ENCODE peak calls at places on chromosome X, in six cellular contexts. One of them, this sample, is unnamed.

GRCh38 chrX:26613951-26614350 is 398.0 kb downstream of the MAGEB5 start:
- DNase-seq in coronary artery: no peak
- DNase-seq in psoas muscle: no peak
- DNase-seq in heart right ventricle: no peak
- DNase-seq in choroid plexus epithelial cell: peak
- DNase-seq in lower lobe of right lung: no peak
- DNase-seq in this sample: no peak

GRCh38 chrX:153878969-153879653 is 6.9 kb downstream of the L1CAM start:
- DNase-seq in coronary artery: no peak
- DNase-seq in psoas muscle: no peak
- DNase-seq in heart right ventricle: no peak
- DNase-seq in choroid plexus epithelial cell: peak
- DNase-seq in lower lobe of right lung: no peak
- DNase-seq in this sample: no peak

GRCh38 chrX:1093586-1094538 is 118.6 kb downstream of the CRLF2 start:
- DNase-seq in coronary artery: no peak
- DNase-seq in psoas muscle: no peak
- DNase-seq in heart right ventricle: no peak
- DNase-seq in choroid plexus epithelial cell: no peak
- DNase-seq in lower lobe of right lung: no peak
- DNase-seq in this sample: no peak

GRCh38 chrX:95058815-95059214 is 1384.8 kb downstream of the FAM133A start:
- DNase-seq in coronary artery: no peak
- DNase-seq in psoas muscle: no peak
- DNase-seq in heart right ventricle: no peak
- DNase-seq in choroid plexus epithelial cell: peak
- DNase-seq in lower lobe of right lung: no peak
- DNase-seq in this sample: no peak

GRCh38 chrX:150326843-150327242 is 36.3 kb upstream of the MAMLD1 start:
- DNase-seq in coronary artery: no peak
- DNase-seq in psoas muscle: no peak
- DNase-seq in heart right ventricle: no peak
- DNase-seq in choroid plexus epithelial cell: no peak
- DNase-seq in lower lobe of right lung: no peak
- DNase-seq in this sample: no peak

GRCh38 chrX:67613366-67613765 is 69.5 kb downstream of the AR start:
- DNase-seq in coronary artery: no peak
- DNase-seq in psoas muscle: no peak
- DNase-seq in heart right ventricle: no peak
- DNase-seq in choroid plexus epithelial cell: peak
- DNase-seq in lower lobe of right lung: no peak
- DNase-seq in this sample: no peak

GRCh38 chrX:3184176-3184930 is 143.1 kb downstream of the ARSF start:
- DNase-seq in coronary artery: no peak
- DNase-seq in psoas muscle: no peak
- DNase-seq in heart right ventricle: no peak
- DNase-seq in choroid plexus epithelial cell: peak
- DNase-seq in lower lobe of right lung: no peak
- DNase-seq in this sample: no peak

GRCh38 chrX:15468036-15468435 is 25.1 kb downstream of the PIR start:
- DNase-seq in coronary artery: no peak
- DNase-seq in psoas muscle: peak
- DNase-seq in heart right ventricle: no peak
- DNase-seq in choroid plexus epithelial cell: peak
- DNase-seq in lower lobe of right lung: no peak
- DNase-seq in this sample: peak

GRCh38 chrX:1029494-1029893 is 183.0 kb downstream of the CRLF2 start:
- DNase-seq in coronary artery: no peak
- DNase-seq in psoas muscle: no peak
- DNase-seq in heart right ventricle: no peak
- DNase-seq in choroid plexus epithelial cell: no peak
- DNase-seq in lower lobe of right lung: no peak
- DNase-seq in this sample: no peak

GRCh38 chrX:53084863-53085262 is 2.7 kb downstream of the TSPYL2 start:
- DNase-seq in coronary artery: no peak
- DNase-seq in psoas muscle: no peak
- DNase-seq in heart right ventricle: no peak
- DNase-seq in choroid plexus epithelial cell: no peak
- DNase-seq in lower lobe of right lung: no peak
- DNase-seq in this sample: no peak

GRCh38 chrX:13647709-13648212 is 5.2 kb upstream of the TCEANC start:
- DNase-seq in coronary artery: no peak
- DNase-seq in psoas muscle: peak
- DNase-seq in heart right ventricle: peak
- DNase-seq in choroid plexus epithelial cell: peak
- DNase-seq in lower lobe of right lung: peak
- DNase-seq in this sample: no peak

GRCh38 chrX:105695451-105695850 is 126.9 kb upstream of the NRK start:
- DNase-seq in coronary artery: no peak
- DNase-seq in psoas muscle: no peak
- DNase-seq in heart right ventricle: no peak
- DNase-seq in choroid plexus epithelial cell: peak
- DNase-seq in lower lobe of right lung: no peak
- DNase-seq in this sample: no peak

GRCh38 chrX:136652822-136653723 is 5.1 kb downstream of the CD40LG start:
- DNase-seq in coronary artery: no peak
- DNase-seq in psoas muscle: peak
- DNase-seq in heart right ventricle: no peak
- DNase-seq in choroid plexus epithelial cell: peak
- DNase-seq in lower lobe of right lung: no peak
- DNase-seq in this sample: peak

GRCh38 chrX:67544281-67544680 is 460 bp downstream of the AR start:
- DNase-seq in coronary artery: peak
- DNase-seq in psoas muscle: peak
- DNase-seq in heart right ventricle: peak
- DNase-seq in choroid plexus epithelial cell: no peak
- DNase-seq in lower lobe of right lung: peak
- DNase-seq in this sample: no peak

GRCh38 chrX:130080791-130081367 is 29.4 kb downstream of the ELF4 start:
- DNase-seq in coronary artery: no peak
- DNase-seq in psoas muscle: no peak
- DNase-seq in heart right ventricle: no peak
- DNase-seq in choroid plexus epithelial cell: no peak
- DNase-seq in lower lobe of right lung: no peak
- DNase-seq in this sample: no peak

DNA sequence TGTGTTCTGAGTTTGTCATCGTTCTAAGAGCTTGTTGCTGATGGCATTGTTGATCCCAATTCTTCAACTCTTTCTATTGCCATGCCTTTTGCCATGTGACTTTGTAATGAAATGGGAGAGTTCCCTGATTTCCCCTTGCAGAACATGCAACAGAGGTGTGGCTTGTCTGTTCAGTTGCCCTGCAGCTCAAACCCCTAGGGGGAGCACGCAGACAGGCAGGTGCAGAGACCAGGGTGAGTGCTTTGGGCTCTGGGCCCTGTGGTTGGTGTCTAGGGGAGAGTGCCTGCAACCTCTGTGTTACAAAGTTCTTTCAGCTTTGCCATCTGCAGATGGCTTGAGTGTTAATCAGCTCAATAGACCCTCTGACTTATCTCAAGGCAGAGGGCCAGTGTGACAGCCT is 332.7 kb downstream of the MID1IP1 start:
- DNase-seq in coronary artery: no peak
- DNase-seq in psoas muscle: no peak
- DNase-seq in heart right ventricle: no peak
- DNase-seq in choroid plexus epithelial cell: no peak
- DNase-seq in lower lobe of right lung: no peak
- DNase-seq in this sample: peak
- TF ChIP-seq CTCF in coronary artery: no peak
- TF ChIP-seq CTCF in psoas muscle: no peak
- TF ChIP-seq CTCF in heart right ventricle: peak
- TF ChIP-seq CTCF in choroid plexus epithelial cell: peak
- TF ChIP-seq CTCF in lower lobe of right lung: no peak
- TF ChIP-seq CTCF in this sample: peak

DNA sequence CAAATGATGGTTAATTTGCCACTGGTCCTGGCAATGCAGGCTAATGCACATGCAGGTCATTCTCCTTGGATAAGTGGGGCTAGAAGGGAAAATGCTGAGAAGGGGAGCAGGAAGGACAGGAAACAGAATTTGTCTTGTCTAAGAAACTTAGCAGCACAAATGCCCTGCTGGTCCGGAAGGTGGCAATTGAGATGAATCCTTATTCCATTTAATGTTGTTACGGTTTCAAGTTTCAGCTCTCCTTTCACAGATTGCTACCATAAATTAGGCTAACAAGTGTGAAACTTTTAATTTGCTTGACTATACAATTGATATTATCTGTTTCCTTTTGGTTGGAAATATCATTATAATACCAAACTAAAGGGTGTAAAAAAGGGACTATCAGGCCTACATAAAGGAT is 248.2 kb downstream of the RPA4 start:
- DNase-seq in coronary artery: no peak
- DNase-seq in psoas muscle: no peak
- DNase-seq in heart right ventricle: no peak
- DNase-seq in choroid plexus epithelial cell: no peak
- DNase-seq in lower lobe of right lung: no peak
- DNase-seq in this sample: no peak
- H3K4me3 ChIP-seq in coronary artery: no peak
- H3K4me3 ChIP-seq in psoas muscle: no peak
- H3K4me3 ChIP-seq in heart right ventricle: no peak
- H3K4me3 ChIP-seq in choroid plexus epithelial cell: no peak
- H3K4me3 ChIP-seq in lower lobe of right lung: no peak
- H3K4me3 ChIP-seq in this sample: no peak

DNA sequence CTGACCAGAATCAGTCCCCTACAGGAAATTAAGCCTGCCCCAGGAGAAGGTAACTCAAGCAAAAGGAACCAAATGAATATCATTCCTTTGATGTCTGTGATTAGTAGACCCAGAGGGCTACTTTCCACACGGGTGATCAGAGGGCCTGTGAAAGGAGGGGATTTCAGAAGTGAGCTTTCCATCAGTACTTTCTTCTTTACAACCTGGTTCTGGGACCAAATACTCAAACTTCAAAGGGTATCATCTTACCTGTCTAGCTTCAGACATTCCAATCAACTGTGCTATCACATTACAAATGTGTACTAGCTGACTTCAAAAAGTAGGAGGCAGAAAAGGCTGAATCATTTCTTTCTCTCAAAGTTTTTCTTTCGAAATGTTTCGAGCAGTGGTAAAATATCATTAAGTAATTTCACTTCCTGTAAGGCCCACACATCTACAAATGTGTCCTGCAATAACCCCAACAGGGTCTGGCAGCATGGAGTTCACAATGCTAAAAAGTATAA is 23.9 kb downstream of the ACSL4 start:
- DNase-seq in coronary artery: no peak
- DNase-seq in psoas muscle: no peak
- DNase-seq in heart right ventricle: no peak
- DNase-seq in choroid plexus epithelial cell: peak
- DNase-seq in lower lobe of right lung: no peak
- DNase-seq in this sample: peak
- TF ChIP-seq CTCF in coronary artery: no peak
- TF ChIP-seq CTCF in psoas muscle: no peak
- TF ChIP-seq CTCF in heart right ventricle: no peak
- TF ChIP-seq CTCF in choroid plexus epithelial cell: peak
- TF ChIP-seq CTCF in lower lobe of right lung: no peak
- TF ChIP-seq CTCF in this sample: no peak

GRCh38 chrX:132591719-132592275 is 103.0 kb upstream of the MBNL3 start:
- DNase-seq in coronary artery: no peak
- DNase-seq in psoas muscle: no peak
- DNase-seq in heart right ventricle: no peak
- DNase-seq in choroid plexus epithelial cell: no peak
- DNase-seq in lower lobe of right lung: no peak
- DNase-seq in this sample: no peak
- H3K4me3 ChIP-seq in coronary artery: no peak
- H3K4me3 ChIP-seq in psoas muscle: no peak
- H3K4me3 ChIP-seq in heart right ventricle: no peak
- H3K4me3 ChIP-seq in choroid plexus epithelial cell: no peak
- H3K4me3 ChIP-seq in lower lobe of right lung: no peak
- H3K4me3 ChIP-seq in this sample: no peak

GRCh38 chrX:96183843-96184242 is 500.8 kb upstream of the DIAPH2 start:
- DNase-seq in coronary artery: no peak
- DNase-seq in psoas muscle: no peak
- DNase-seq in heart right ventricle: no peak
- DNase-seq in choroid plexus epithelial cell: peak
- DNase-seq in lower lobe of right lung: no peak
- DNase-seq in this sample: no peak
- TF ChIP-seq CTCF in coronary artery: no peak
- TF ChIP-seq CTCF in psoas muscle: peak
- TF ChIP-seq CTCF in heart right ventricle: peak
- TF ChIP-seq CTCF in choroid plexus epithelial cell: peak
- TF ChIP-seq CTCF in lower lobe of right lung: peak
- TF ChIP-seq CTCF in this sample: no peak

DNA sequence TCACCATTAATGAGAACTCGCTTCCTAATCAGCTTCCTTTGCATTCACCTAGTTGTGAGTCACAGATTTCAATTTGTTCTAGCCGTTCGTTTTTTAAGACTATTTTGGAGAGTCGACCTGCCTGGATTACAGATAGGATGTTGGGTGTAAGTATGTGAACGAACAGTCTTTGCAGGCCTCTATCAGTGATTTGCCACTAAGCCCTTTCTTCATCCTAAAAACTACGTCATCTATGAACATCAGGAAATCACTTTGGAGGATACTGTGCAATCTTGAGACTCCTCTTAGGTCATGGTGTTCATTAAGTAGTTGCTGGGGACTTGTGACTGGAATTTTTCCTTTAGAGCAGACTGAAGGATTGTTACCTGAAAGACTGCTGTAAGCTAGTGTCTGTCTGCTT is 1.1 kb downstream of the POLA1 start:
- DNase-seq in coronary artery: no peak
- DNase-seq in psoas muscle: no peak
- DNase-seq in heart right ventricle: no peak
- DNase-seq in choroid plexus epithelial cell: no peak
- DNase-seq in lower lobe of right lung: no peak
- DNase-seq in this sample: no peak
- H3K4me3 ChIP-seq in coronary artery: peak
- H3K4me3 ChIP-seq in psoas muscle: peak
- H3K4me3 ChIP-seq in heart right ventricle: peak
- H3K4me3 ChIP-seq in choroid plexus epithelial cell: no peak
- H3K4me3 ChIP-seq in lower lobe of right lung: peak
- H3K4me3 ChIP-seq in this sample: peak

This sample was measured in GM12865.